ENCODE peak calls at places on chromosomes 5 and 9, in five cellular contexts. B, P, G, Q and D are unnamed samples.

GRCh38 chr5:129664336-129664937 is 83.5 kb upstream of the MINAR2 start:
- DNase-seq in B (peak), Q (no peak), P (peak), G (peak), D (peak)

GRCh38 chr9:35277649-35278359 is 116.0 kb downstream of the UNC13B start:
- DNase-seq in Q (no peak), G (no peak), B (no peak), P (peak), D (no peak)

GRCh38 chr5:6488021-6488420 is 39.4 kb downstream of the UBE2QL1 start:
- DNase-seq in B (peak), Q (no peak), P (no peak), G (no peak), D (no peak)

GRCh38 chr5:14270212-14270702 is 127.1 kb downstream of the TRIO start:
- DNase-seq in B (peak), P (peak), G (peak), Q (peak), D (peak)

GRCh38 chr5:140391312-140391711 is 10.3 kb upstream of the ANKHD1 start:
- DNase-seq in G (no peak), B (no peak), P (peak), Q (no peak), D (no peak)

GRCh38 chr9:95425910-95426551 is 90.7 kb downstream of the PTCH1 start:
- DNase-seq in B (peak), P (peak), Q (no peak), G (peak), D (no peak)

GRCh38 chr9:136345281-136346156 is 18.0 kb downstream of the DNLZ start:
- DNase-seq in G (peak), B (no peak), P (peak), Q (no peak), D (peak)

GRCh38 chr5:172771439-172772111 is 580 bp upstream of the DUSP1 start:
- DNase-seq in Q (no peak), B (no peak), G (no peak), P (peak), D (peak)

GRCh38 chr9:107637421-107638420 is 148.2 kb upstream of the KLF4 start:
- DNase-seq in Q (no peak), P (peak), B (no peak), G (no peak), D (peak)

GRCh38 chr5:20445326-20445860 is 457.4 kb upstream of the CDH18 start:
- DNase-seq in G (no peak), P (no peak), Q (no peak), B (no peak), D (no peak)

GRCh38 chr9:113899205-113899604 is 23.1 kb downstream of the ZNF618 start:
- DNase-seq in G (no peak), P (no peak), B (no peak), Q (no peak), D (no peak)

GRCh38 chr9:130029223-130029583 is 13.8 kb downstream of the FNBP1 start:
- DNase-seq in B (no peak), P (no peak), G (no peak), Q (no peak), D (no peak)

GRCh38 chr9:96574455-96574854 is 45.2 kb downstream of the CDC14B start:
- DNase-seq in G (no peak), Q (no peak), B (no peak), P (peak), D (no peak)

GRCh38 chr5:135662683-135663082 is 83.9 kb upstream of the CXCL14 start:
- DNase-seq in Q (no peak), B (no peak), G (no peak), P (no peak), D (peak)

GRCh38 chr9:116464987-116465571 is 222.0 kb upstream of the TRIM32 start:
- DNase-seq in Q (no peak), G (no peak), B (no peak), P (no peak), D (no peak)

GRCh38 chr5:13957032-13957645 is 12.7 kb upstream of the DNAH5 start:
- DNase-seq in P (peak), G (peak), B (peak), Q (peak), D (peak)

GRCh38 chr5:82106806-82107205 is 135.0 kb downstream of the ATG10 start:
- DNase-seq in B (no peak), Q (no peak), G (no peak), P (peak), D (peak)

GRCh38 chr9:122204491-122204890 is 24.3 kb downstream of the LHX6 start:
- DNase-seq in P (no peak), Q (no peak), B (no peak), G (no peak), D (no peak)

GRCh38 chr9:18393340-18394130 is 80.4 kb upstream of the ADAMTSL1 start:
- DNase-seq in Q (peak), B (peak), G (peak), P (peak), D (peak)

GRCh38 chr5:111999286-111999685 is 242.3 kb upstream of the NREP start:
- DNase-seq in P (peak), B (no peak), Q (no peak), G (peak), D (no peak)

GRCh38 chr5:60896991-60897390 is 47.9 kb downstream of the ERCC8 start:
- DNase-seq in P (no peak), G (no peak), Q (no peak), B (no peak), D (no peak)

GRCh38 chr9:224540-225520 is 10.2 kb downstream of the DOCK8 start:
- DNase-seq in P (no peak), B (no peak), Q (no peak), G (no peak), D (peak)

GRCh38 chr5:178114325-178115135 is 1.2 kb downstream of the N4BP3 start:
- DNase-seq in P (no peak), G (no peak), Q (peak), B (no peak), D (peak)

GRCh38 chr5:98599016-98599415 is 174.4 kb upstream of the RGMB start:
- DNase-seq in Q (no peak), B (no peak), P (peak), G (no peak), D (no peak)

GRCh38 chr9:27151693-27152397 is 42.8 kb downstream of the TEK start:
- DNase-seq in G (peak), B (no peak), P (peak), Q (no peak), D (peak)

GRCh38 chr5:82183828-82184227 is 94.3 kb downstream of the RPS23 start:
- DNase-seq in P (peak), B (peak), Q (no peak), G (peak), D (no peak)

GRCh38 chr5:132033122-132033521 is 21.7 kb upstream of the ACSL6 start:
- DNase-seq in B (no peak), Q (no peak), P (no peak), G (no peak), D (no peak)

GRCh38 chr5:6572086-6572824 is 60.6 kb downstream of the NSUN2 start:
- DNase-seq in Q (no peak), B (no peak), P (no peak), G (no peak), D (no peak)

GRCh38 chr5:33969572-33970452 is 14.7 kb downstream of the SLC45A2 start:
- DNase-seq in P (peak), Q (peak), G (peak), B (peak), D (peak)

GRCh38 chr5:111282798-111283197 is 58.6 kb downstream of the CAMK4 start:
- DNase-seq in G (no peak), P (no peak), Q (no peak), B (no peak), D (no peak)